ENCODE peak calls at places on chromosomes 12 and 14, in six cellular contexts. W is IMR-90, M is NCI-H1694, I is AG09319, L is fibroblast of pulmonary artery, F is ovary. X is an unnamed sample.

GRCh38 chr14:77622562-77622961 is 6.1 kb upstream of the SPTLC2 start:
- DNase-seq in W (no peak), M (no peak), I (no peak), L (no peak), F (no peak), X (no peak)

GRCh38 chr12:10928746-10929286 is at the start of gene PRH2:
- DNase-seq in W (no peak), M (no peak), I (no peak), L (no peak), F (no peak), X (no peak)

GRCh38 chr12:71695782-71696181 is 9.9 kb downstream of the TMEM19 start:
- DNase-seq in W (no peak), M (no peak), I (no peak), L (no peak), F (no peak), X (no peak)

GRCh38 chr12:121366063-121366459 is 13.8 kb upstream of the ANAPC5 start:
- DNase-seq in W (no peak), M (no peak), I (no peak), L (no peak), F (no peak), X (peak; percentile 9)

GRCh38 chr12:115132906-115133305 is 448.9 kb upstream of the TBX3 start:
- DNase-seq in W (no peak), M (no peak), I (no peak), L (no peak), F (no peak), X (no peak)

GRCh38 chr12:52975204-52975603 is 26.3 kb downstream of the KRT18 start:
- DNase-seq in W (peak; percentile 55), M (no peak), I (no peak), L (peak; percentile 74), F (no peak), X (peak; percentile 45)

GRCh38 chr14:74579447-74580274 is 32.4 kb downstream of the LTBP2 start:
- DNase-seq in W (peak; percentile 94), M (no peak), I (no peak), L (peak; percentile 94), F (no peak), X (peak; percentile 95)

GRCh38 chr12:56257071-56257470 is 1.1 kb downstream of the ANKRD52 start:
- DNase-seq in W (no peak), M (no peak), I (no peak), L (no peak), F (no peak), X (peak; percentile 31)

GRCh38 chr14:76779221-76780057 is 18.2 kb downstream of the VASH1 start:
- DNase-seq in W (no peak), M (no peak), I (no peak), L (no peak), F (no peak), X (no peak)

GRCh38 chr12:48038085-48038484 is 33.8 kb upstream of the COL2A1 start:
- DNase-seq in W (no peak), M (no peak), I (no peak), L (no peak), F (no peak), X (no peak)

GRCh38 chr14:47186491-47186890 is 488.9 kb downstream of the MDGA2 start:
- DNase-seq in W (no peak), M (no peak), I (no peak), L (peak; percentile 40), F (no peak), X (peak; percentile 31)

GRCh38 chr12:19577131-19577530 is 137.8 kb downstream of the AEBP2 start:
- DNase-seq in W (no peak), M (no peak), I (no peak), L (no peak), F (no peak), X (no peak)

GRCh38 chr14:21408152-21408551 is 24.3 kb upstream of the SUPT16H start:
- DNase-seq in W (peak; percentile 65), M (no peak), I (no peak), L (peak; percentile 76), F (no peak), X (peak; percentile 83)

GRCh38 chr12:105562727-105563072 is 232.2 kb downstream of the C12orf75 start:
- DNase-seq in W (no peak), M (no peak), I (no peak), L (no peak), F (peak; percentile 10), X (no peak)

GRCh38 chr12:449203-449602 is 10.5 kb upstream of the B4GALNT3 start:
- DNase-seq in W (no peak), M (no peak), I (no peak), L (no peak), F (no peak), X (no peak)

GRCh38 chr12:29238822-29239291 is 89.8 kb downstream of the FAR2 start:
- DNase-seq in W (peak; percentile 34), M (no peak), I (no peak), L (peak; percentile 31), F (no peak), X (no peak)

GRCh38 chr14:95614335-95614734 is 71.9 kb upstream of the TCL1B start:
- DNase-seq in W (no peak), M (no peak), I (no peak), L (no peak), F (no peak), X (peak; percentile 12)

GRCh38 chr12:50055831-50056628 is 1.4 kb upstream of the ASIC1 start:
- DNase-seq in W (peak; percentile 46), M (peak; percentile 32), I (no peak), L (peak; percentile 48), F (no peak), X (peak; percentile 69)

GRCh38 chr12:92412931-92413685 is 267.5 kb upstream of the BTG1 start:
- DNase-seq in W (peak; percentile 10), M (no peak), I (no peak), L (no peak), F (no peak), X (peak; percentile 16)

GRCh38 chr12:124543052-124543590 is 24.3 kb downstream of the NCOR2 start:
- DNase-seq in W (no peak), M (no peak), I (no peak), L (peak; percentile 48), F (no peak), X (peak; percentile 67)